ENCODE peak calls at places on chromosomes 4 and X, in four cellular contexts. O is endodermal cell, G is fibroblast of the aortic adventitia, T is spleen. U is an unnamed sample.

GRCh38 chrX:57156397-57157049 is 19.3 kb upstream of the SPIN2A start:
- DNase-seq in O (peak; percentile 80), G (peak; percentile 50), T (no peak), U (peak; percentile 54)

GRCh38 chrX:30572004-30572403 is 5.6 kb downstream of the TASL start:
- DNase-seq in O (no peak), G (no peak), T (no peak), U (no peak)

GRCh38 chr4:39205000-39205399 is 22.7 kb downstream of the WDR19 start:
- DNase-seq in O (no peak), G (peak; percentile 79), T (no peak), U (peak; percentile 19)

GRCh38 chr4:73589261-73589847 is 30.9 kb downstream of the RASSF6 start:
- DNase-seq in O (no peak), G (peak; percentile 92), T (no peak), U (peak; percentile 91)

GRCh38 chr4:51906167-51906647 is 63.3 kb downstream of the DCUN1D4 start:
- DNase-seq in O (no peak), G (no peak), T (no peak), U (peak; percentile 28)

GRCh38 chrX:29903365-29903764 is 312.0 kb upstream of the MAGEB2 start:
- DNase-seq in O (no peak), G (peak; percentile 34), T (no peak), U (peak; percentile 34)

GRCh38 chr4:7872264-7872771 is 67.3 kb downstream of the AFAP1 start:
- DNase-seq in O (no peak), G (peak; percentile 96), T (no peak), U (peak; percentile 84)

GRCh38 chr4:112854420-112854819 is 195.0 kb upstream of the ANK2 start:
- DNase-seq in O (peak; percentile 70), G (no peak), T (no peak), U (no peak)

GRCh38 chrX:151966236-151966635 is 8.2 kb downstream of the GABRE start:
- DNase-seq in O (no peak), G (no peak), T (no peak), U (no peak)

GRCh38 chrX:16444353-16444752 is 205.6 kb upstream of the S100G start:
- DNase-seq in O (no peak), G (peak; percentile 56), T (no peak), U (no peak)

GRCh38 chrX:15758140-15758539 is 20.1 kb downstream of the CA5B start:
- DNase-seq in O (no peak), G (no peak), T (no peak), U (no peak)

GRCh38 chr4:40418430-40419230 is 83.5 kb downstream of the CHRNA9 start:
- DNase-seq in O (no peak), G (no peak), T (no peak), U (no peak)

GRCh38 chrX:154046262-154046771 is 26.6 kb upstream of the IRAK1 start:
- DNase-seq in O (no peak), G (peak; percentile 96), T (no peak), U (peak; percentile 78)

GRCh38 chrX:101164766-101165590 is 54.6 kb upstream of the DRP2 start:
- DNase-seq in O (no peak), G (peak; percentile 59), T (no peak), U (peak; percentile 23)

GRCh38 chrX:70656304-70656703 is 211.7 kb downstream of the DLG3 start:
- DNase-seq in O (no peak), G (no peak), T (no peak), U (no peak)

GRCh38 chr4:3244002-3244401 is 5.0 kb upstream of the MSANTD1 start:
- DNase-seq in O (no peak), G (no peak), T (no peak), U (no peak)

GRCh38 chr4:170202721-170203120 is 113.0 kb upstream of the AADAT start:
- DNase-seq in O (no peak), G (no peak), T (no peak), U (no peak)

GRCh38 chrX:45400380-45400779 is 199.7 kb upstream of the DIPK2B start:
- DNase-seq in O (no peak), G (peak; percentile 78), T (no peak), U (peak; percentile 80)

GRCh38 chr4:40719008-40719623 is 30.6 kb upstream of the NSUN7 start:
- DNase-seq in O (no peak), G (peak; percentile 72), T (no peak), U (peak; percentile 68)

GRCh38 chr4:167606551-167606950 is 372.3 kb upstream of the SPOCK3 start:
- DNase-seq in O (no peak), G (no peak), T (no peak), U (no peak)

GRCh38 chrX:56564182-56564885 is 907 bp downstream of the UBQLN2 start:
- DNase-seq in O (no peak), G (peak; percentile 37), T (peak; percentile 74), U (peak; percentile 57)

GRCh38 chr4:53852343-53852742 is 212.1 kb downstream of the CHIC2 start:
- DNase-seq in O (peak; percentile 51), G (peak; percentile 76), T (no peak), U (peak; percentile 46)

GRCh38 chr4:177759714-177760113 is 317.5 kb upstream of the AGA start:
- DNase-seq in O (no peak), G (no peak), T (no peak), U (no peak)

GRCh38 chrX:83658731-83659130 is 150.6 kb downstream of the POU3F4 start:
- DNase-seq in O (no peak), G (no peak), T (no peak), U (no peak)

GRCh38 chr4:154490261-154490588 is 1.4 kb downstream of the DCHS2 start:
- DNase-seq in O (peak; percentile 83), G (no peak), T (peak; percentile 72), U (no peak)

GRCh38 chr4:177952723-177953122 is 510.5 kb upstream of the AGA start:
- DNase-seq in O (no peak), G (no peak), T (no peak), U (no peak)

GRCh38 chr4:54099959-54100606 is at the start of gene GSX2:
- DNase-seq in O (no peak), G (peak; percentile 13), T (peak; percentile 70), U (no peak)

GRCh38 chr4:186404562-186405134 is 138.7 kb downstream of the F11 start:
- DNase-seq in O (no peak), G (no peak), T (no peak), U (no peak)

GRCh38 chrX:148504412-148504950 is 4.1 kb downstream of the AFF2 start:
- DNase-seq in O (peak; percentile 47), G (no peak), T (peak; percentile 58), U (no peak)

GRCh38 chr4:1310796-1311715 is 21.4 kb downstream of the MAEA start:
- DNase-seq in O (peak; percentile 36), G (no peak), T (peak; percentile 79), U (no peak)

GRCh38 chrX:44651347-44651746 is 108.7 kb upstream of the FUNDC1 start:
- DNase-seq in O (peak; percentile 58), G (no peak), T (no peak), U (peak; percentile 17)

DNA sequence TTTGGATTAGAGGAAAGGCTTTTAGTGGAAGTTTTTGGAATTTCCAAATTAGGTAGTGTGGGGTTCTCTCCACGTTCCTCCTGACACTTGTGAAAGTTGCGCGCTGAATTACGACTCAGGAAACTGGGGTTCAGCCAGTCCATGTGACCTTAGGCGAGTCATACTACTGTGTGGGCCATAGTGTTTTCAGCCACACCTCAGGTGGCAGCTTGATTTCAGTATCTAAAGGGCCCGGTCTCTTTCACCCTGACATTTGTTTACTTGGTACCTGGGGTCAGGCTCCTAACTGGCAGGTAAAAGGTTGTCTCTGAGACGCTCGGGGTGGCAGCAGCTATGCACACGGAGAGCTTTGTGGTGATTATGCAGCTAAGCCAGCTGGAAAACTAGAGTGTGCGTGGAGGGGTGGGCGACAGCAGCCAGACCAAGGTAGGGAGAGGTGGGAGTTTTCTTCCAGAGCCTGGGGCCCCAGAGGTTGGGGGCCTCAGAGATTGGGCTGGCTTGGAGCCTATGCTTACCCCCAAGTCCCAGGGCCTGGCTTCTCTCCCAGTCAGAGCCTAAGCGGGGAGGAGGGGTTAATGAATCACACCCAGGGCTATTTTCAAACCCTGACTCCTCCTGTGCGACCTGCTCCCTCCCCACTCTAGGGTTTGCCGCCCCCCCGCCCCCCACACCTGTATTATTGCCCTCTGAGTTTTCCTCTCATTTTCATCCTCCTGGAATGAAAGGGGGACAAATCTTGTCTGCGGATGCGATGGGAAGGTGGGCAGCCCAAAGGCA is 47.2 kb downstream of the STARD8 start:
- DNase-seq in O (no peak), G (no peak), T (no peak), U (no peak)
- TF ChIP-seq CTCF in O (no peak), G (no peak), T (no peak), U (no peak)

DNA sequence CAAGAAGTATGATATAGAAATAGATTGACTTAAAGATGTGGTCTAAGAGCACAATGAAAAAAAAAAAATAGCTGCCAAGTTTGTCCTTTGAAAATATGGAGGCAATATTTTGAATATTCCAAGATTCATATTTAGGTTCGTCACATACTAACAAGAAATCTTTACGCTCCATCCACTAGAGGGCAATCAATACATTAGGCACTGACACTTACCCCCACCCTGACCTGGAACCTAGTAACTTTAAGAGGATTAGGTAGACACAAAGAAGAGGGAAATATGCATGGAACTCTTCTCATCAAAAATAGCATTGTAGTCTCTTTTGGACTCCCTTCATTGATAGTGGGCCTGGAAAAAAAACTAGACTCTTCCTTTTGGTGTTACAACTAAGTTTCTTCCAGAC is 1108.1 kb downstream of the PCDH19 start:
- DNase-seq in O (no peak), G (no peak), T (no peak), U (peak; percentile 2)
- TF ChIP-seq CTCF in O (peak; percentile 87), G (no peak), T (no peak), U (no peak)

GRCh38 chr4:165864228-165864627 is 8.8 kb upstream of the TLL1 start:
- DNase-seq in O (no peak), G (no peak), T (no peak), U (peak; percentile 16)
- TF ChIP-seq CTCF in O (peak; percentile 23), G (no peak), T (no peak), U (no peak)

DNA sequence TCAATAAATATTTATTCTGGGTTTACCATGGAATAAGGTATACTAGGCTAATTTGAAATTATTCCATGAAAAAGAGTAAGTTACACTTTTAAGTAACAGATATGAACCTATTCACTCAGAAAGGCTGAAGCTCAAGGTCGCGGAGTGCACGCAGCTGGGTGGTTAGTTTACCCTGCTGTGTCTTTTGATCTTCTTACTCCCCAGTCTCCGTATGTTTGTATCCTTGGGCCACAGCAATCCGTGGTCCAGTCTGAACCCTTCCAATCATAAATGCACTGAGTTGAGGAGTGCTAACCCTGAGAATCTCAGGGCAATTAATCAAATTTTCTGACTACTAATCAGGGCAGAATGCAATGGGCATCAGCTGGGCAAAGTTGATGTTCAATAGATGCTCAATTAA is 33.9 kb downstream of the RPS3A start:
- DNase-seq in O (no peak), G (no peak), T (no peak), U (no peak)
- TF ChIP-seq CTCF in O (no peak), G (no peak), T (no peak), U (no peak)

GRCh38 chrX:108139303-108139702 is 47.7 kb downstream of the ATG4A start:
- DNase-seq in O (peak; percentile 55), G (no peak), T (no peak), U (no peak)
- TF ChIP-seq CTCF in O (peak; percentile 75), G (peak; percentile 50), T (no peak), U (peak; percentile 44)

U was measured in cardiac fibroblast.